ENCODE peak calls at places on chromosome 5, in four cellular contexts. O is HepG2, I is WTC11, T is SK-N-SH. Y is an unnamed sample.

GRCh38 chr5:12292610-12293204 is 388.5 kb upstream of the CTNND2 start:
- DNase-seq in I (no peak), O (no peak), T (no peak), Y (peak)

GRCh38 chr5:180644129-180644824 is 5.1 kb downstream of the FLT4 start:
- DNase-seq in I (no peak), O (no peak), T (peak), Y (no peak)

GRCh38 chr5:51386916-51387853 is 3.9 kb downstream of the ISL1 start:
- DNase-seq in I (peak), O (no peak), T (peak), Y (no peak)

GRCh38 chr5:90092734-90093133 is 316.8 kb downstream of the CETN3 start:
- DNase-seq in O (no peak), I (no peak), T (no peak), Y (no peak)

GRCh38 chr5:172858990-172859811 is 25.1 kb downstream of the ERGIC1 start:
- DNase-seq in O (peak), T (no peak), I (no peak), Y (no peak)

GRCh38 chr5:8676731-8677130 is 807.8 kb downstream of the MTRR start:
- DNase-seq in O (no peak), I (no peak), T (no peak), Y (no peak)

GRCh38 chr5:173804579-173804978 is 83.6 kb upstream of the CPEB4 start:
- DNase-seq in O (no peak), T (no peak), I (no peak), Y (no peak)

GRCh38 chr5:122584411-122585110 is 190.3 kb upstream of the SNX2 start:
- DNase-seq in I (no peak), T (no peak), O (no peak), Y (no peak)

GRCh38 chr5:51286046-51286445 is 97.2 kb upstream of the ISL1 start:
- DNase-seq in T (no peak), O (no peak), I (no peak), Y (no peak)

GRCh38 chr5:107129051-107129450 is 541.7 kb downstream of the EFNA5 start:
- DNase-seq in I (no peak), T (no peak), O (no peak), Y (no peak)

GRCh38 chr5:172492991-172493390 is 38.7 kb upstream of the SH3PXD2B start:
- DNase-seq in I (no peak), T (no peak), O (no peak), Y (no peak)

GRCh38 chr5:15737882-15738677 is 238.1 kb downstream of the FBXL7 start:
- DNase-seq in O (no peak), T (no peak), I (no peak), Y (no peak)

GRCh38 chr5:37005946-37006540 is 129.5 kb downstream of the NIPBL start:
- DNase-seq in I (no peak), O (peak), T (peak), Y (peak)

GRCh38 chr5:42074353-42074752 is 149.3 kb downstream of the FBXO4 start:
- DNase-seq in O (peak), I (no peak), T (no peak), Y (no peak)

GRCh38 chr5:77957-78804 is 13.8 kb upstream of the PLEKHG4B start:
- DNase-seq in T (peak), I (no peak), O (peak), Y (peak)

GRCh38 chr5:128842241-128842640 is 123.0 kb upstream of the SLC27A6 start:
- DNase-seq in T (no peak), O (no peak), I (no peak), Y (no peak)

GRCh38 chr5:80254767-80255424 is 952 bp downstream of the SERINC5 start:
- DNase-seq in T (peak), I (no peak), O (no peak), Y (no peak)

GRCh38 chr5:67493676-67494075 is 297.1 kb upstream of the CD180 start:
- DNase-seq in O (peak), I (peak), T (peak), Y (peak)

GRCh38 chr5:58149345-58149744 is 310.5 kb downstream of the PLK2 start:
- DNase-seq in I (no peak), O (no peak), T (no peak), Y (no peak)

GRCh38 chr5:110768138-110768845 is 29.5 kb downstream of the SLC25A46 start:
- DNase-seq in O (no peak), I (no peak), T (no peak), Y (no peak)

GRCh38 chr5:181051841-181052525 is 11.9 kb downstream of the BTNL9 start:
- DNase-seq in I (peak), O (no peak), T (no peak), Y (no peak)

GRCh38 chr5:116756531-116756930 is 181.9 kb upstream of the SEMA6A start:
- DNase-seq in T (no peak), O (no peak), I (no peak), Y (peak)

GRCh38 chr5:61280205-61280604 is 51.9 kb upstream of the ZSWIM6 start:
- DNase-seq in I (no peak), O (no peak), T (no peak), Y (no peak)

GRCh38 chr5:14870347-14871083 is 1.1 kb downstream of the ANKH start:
- DNase-seq in O (no peak), T (peak), I (no peak), Y (no peak)

GRCh38 chr5:62828757-62829156 is 250.1 kb downstream of the LRRC70 start:
- DNase-seq in T (no peak), O (no peak), I (no peak), Y (no peak)

GRCh38 chr5:98614341-98614740 is 159.1 kb upstream of the RGMB start:
- DNase-seq in O (no peak), T (no peak), I (no peak), Y (no peak)

GRCh38 chr5:91535508-91535907 is 152.4 kb upstream of the ARRDC3 start:
- DNase-seq in O (no peak), T (no peak), I (no peak), Y (no peak)

GRCh38 chr5:36877667-36878420 is 1.3 kb downstream of the NIPBL start:
- DNase-seq in O (peak), I (no peak), T (peak), Y (peak)

GRCh38 chr5:172875372-172876279 is 41.6 kb downstream of the ERGIC1 start:
- DNase-seq in I (no peak), O (no peak), T (peak), Y (no peak)

GRCh38 chr5:43204958-43205357 is 12.9 kb downstream of the NIM1K start:
- DNase-seq in O (no peak), I (no peak), T (no peak), Y (no peak)

GRCh38 chr5:97494465-97494864 is 311.4 kb upstream of the RIOK2 start:
- DNase-seq in T (no peak), I (no peak), O (no peak), Y (no peak)

GRCh38 chr5:73690015-73690414 is 64.0 kb downstream of the ARHGEF28 start:
- DNase-seq in O (no peak), T (no peak), I (no peak), Y (no peak)

GRCh38 chr5:115372121-115372520 is 75.7 kb upstream of the CCDC112 start:
- DNase-seq in I (no peak), O (no peak), T (no peak), Y (no peak)

GRCh38 chr5:13994606-13995336 is 50.3 kb upstream of the DNAH5 start:
- DNase-seq in O (no peak), T (no peak), I (no peak), Y (no peak)

DNA sequence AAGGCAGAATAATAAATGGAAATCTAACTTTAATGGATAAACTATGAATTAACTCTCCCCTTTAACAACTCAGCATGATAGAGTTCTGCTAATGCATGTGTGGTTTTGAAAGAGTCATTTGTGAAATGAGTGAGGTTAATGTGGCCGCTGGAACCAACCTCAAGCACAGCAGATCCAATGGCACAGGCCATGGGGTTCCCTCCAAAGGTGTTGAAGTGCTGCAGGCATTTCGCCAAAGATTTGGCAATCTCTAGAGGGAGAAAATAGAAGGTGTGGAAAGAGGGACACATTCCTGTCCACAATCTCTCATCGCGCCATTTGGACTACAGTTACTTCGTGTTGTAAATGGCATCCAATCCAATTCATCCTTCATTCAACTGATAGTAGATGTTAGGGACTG is 35.0 kb downstream of the AGXT2 start:
- DNase-seq in I (no peak), O (no peak), T (no peak), Y (no peak)
- TF ChIP-seq FOXJ3 in I (no peak), O (no peak), T (no peak), Y (no peak)

GRCh38 chr5:137754236-137754960 is at the start of gene HNRNPA0:
- DNase-seq in O (peak), T (peak), I (peak), Y (peak)

GRCh38 chr5:137753986-137754235 is 252 bp downstream of the HNRNPA0 start:
- DNase-seq in T (no peak), I (no peak), O (no peak), Y (no peak)

GRCh38 chr5:137751869-137752491 is 2.2 kb downstream of the HNRNPA0 start:
- DNase-seq in O (peak), I (no peak), T (peak), Y (peak)

GRCh38 chr5:137753227-137753985 is 757 bp downstream of the HNRNPA0 start:
- DNase-seq in T (peak), I (peak), O (no peak), Y (peak)

DNA sequence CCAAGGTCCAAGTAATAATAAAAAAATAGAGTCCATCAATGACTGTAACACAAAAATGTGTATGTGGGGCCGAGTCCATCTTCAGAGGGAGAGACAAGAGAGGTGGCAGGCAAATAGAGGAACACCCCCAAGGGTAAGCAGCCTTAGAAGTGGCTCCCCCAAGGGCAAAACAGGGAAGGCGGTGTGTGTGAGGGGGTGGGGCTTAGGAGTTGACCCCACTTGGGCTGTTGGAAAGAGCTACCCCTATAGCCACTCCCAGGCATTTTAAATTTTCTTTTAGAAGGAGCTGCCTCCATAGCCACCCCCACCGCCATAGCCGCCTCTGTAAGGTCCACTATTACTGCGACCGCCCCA is 1.3 kb downstream of the HNRNPA0 start:
- DNase-seq in T (no peak), I (peak), O (peak), Y (peak)
- TF ChIP-seq FOXJ3 in T (no peak), I (no peak), O (no peak), Y (no peak)

GRCh38 chr5:149161026-149161687 is 19.9 kb downstream of the ABLIM3 start:
- DNase-seq in T (no peak), I (no peak), O (peak), Y (no peak)

GRCh38 chr5:149160291-149160787 is 19.0 kb downstream of the ABLIM3 start:
- DNase-seq in O (no peak), T (no peak), I (no peak), Y (no peak)

GRCh38 chr5:149166591-149167100 is 25.4 kb downstream of the ABLIM3 start:
- DNase-seq in I (no peak), O (no peak), T (no peak), Y (no peak)

GRCh38 chr5:149166128-149166527 is 24.8 kb downstream of the ABLIM3 start:
- DNase-seq in I (no peak), T (no peak), O (no peak), Y (no peak)

GRCh38 chr5:149162401-149163084 is 21.2 kb downstream of the ABLIM3 start:
- DNase-seq in T (no peak), O (peak), I (no peak), Y (no peak)
- TF ChIP-seq FOXJ3 in T (no peak), O (no peak), I (no peak), Y (no peak)

DNA sequence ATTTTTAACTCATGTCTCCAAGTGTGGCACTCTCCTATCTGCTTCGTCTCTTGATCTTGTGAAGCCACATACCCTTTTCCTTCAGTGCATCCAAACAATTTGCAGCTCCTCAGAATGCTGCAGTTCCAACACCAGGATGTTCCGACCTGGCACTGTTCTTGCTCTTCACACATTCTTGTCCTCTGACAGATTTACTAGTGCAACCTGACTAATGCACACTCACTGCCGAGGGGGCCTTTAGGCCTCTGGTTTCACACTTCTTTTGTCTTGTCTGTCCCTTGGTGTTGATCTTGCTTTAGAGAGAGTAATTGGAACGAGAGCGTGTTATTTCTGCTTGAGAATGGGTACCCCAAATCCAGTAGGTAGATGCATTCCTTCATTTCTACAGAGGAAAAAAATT is 15.0 kb downstream of the ARHGAP26 start:
- DNase-seq in T (no peak), I (no peak), O (no peak), Y (no peak)
- TF ChIP-seq FOXJ3 in T (no peak), I (no peak), O (no peak), Y (no peak)

DNA sequence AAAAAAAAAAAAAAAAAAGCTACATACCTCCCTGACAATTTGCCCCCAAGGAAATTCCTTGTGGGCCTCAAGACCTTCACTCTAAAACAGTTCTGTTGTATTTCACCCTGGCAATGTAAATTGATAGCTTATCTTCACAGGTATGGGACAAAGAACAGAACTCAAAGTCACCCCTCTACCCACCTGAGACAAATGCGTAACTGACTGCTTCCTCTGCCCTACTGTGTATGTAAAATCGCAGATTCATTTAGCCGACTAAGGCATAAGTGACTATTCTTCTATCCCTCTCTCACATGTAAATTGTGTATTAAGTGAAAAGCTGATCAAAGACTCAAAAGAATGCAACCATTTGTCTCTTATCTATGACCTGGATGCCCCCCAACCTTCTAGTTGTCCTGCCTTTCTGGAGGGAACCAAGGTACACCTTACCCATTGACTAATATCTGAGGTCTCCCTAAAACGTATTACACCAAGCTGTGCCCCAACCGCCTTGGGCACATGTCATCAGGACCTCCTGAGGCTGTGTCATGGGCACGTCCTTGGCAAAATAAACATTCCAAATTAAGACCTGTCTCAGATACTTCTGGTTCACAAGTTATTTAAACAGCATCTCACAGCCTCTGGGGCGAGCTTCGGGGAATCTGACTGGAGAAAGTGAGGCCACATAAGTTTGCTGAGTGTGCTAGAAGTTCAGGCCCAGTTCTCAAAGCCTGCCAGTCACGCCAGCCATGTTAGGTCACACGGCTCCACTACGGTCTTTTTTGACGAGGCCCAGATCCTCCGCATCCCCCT is 962 bp downstream of the TBCA start:
- DNase-seq in I (no peak), O (peak), T (no peak), Y (no peak)
- TF ChIP-seq FOXJ3 in I (no peak), O (no peak), T (no peak), Y (no peak)

GRCh38 chr5:178348356-178349146 is 115.9 kb upstream of the PHYKPL start:
- DNase-seq in O (no peak), T (peak), I (no peak), Y (no peak)
- TF ChIP-seq FOXJ3 in O (no peak), T (no peak), I (no peak), Y (no peak)

DNA sequence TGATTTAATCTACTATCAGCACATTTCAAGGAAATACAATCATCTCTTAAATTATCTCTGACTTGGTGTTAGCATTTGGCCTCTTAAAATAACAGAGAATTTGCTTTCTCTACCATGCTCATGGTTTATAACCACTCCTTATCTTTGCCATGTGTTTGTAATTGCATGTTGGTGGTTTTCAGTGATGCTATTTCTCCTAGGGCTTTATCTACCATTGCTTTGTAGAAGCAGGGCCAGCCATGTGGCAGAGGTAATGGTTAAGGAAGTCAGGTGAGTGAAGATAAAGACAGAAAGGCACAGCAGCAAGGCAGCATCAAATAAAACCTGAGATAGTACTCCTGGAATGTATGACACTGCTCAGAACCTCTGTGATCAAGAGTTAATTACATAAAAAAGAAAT is 206.2 kb downstream of the FER start:
- DNase-seq in O (no peak), T (no peak), I (no peak), Y (no peak)
- TF ChIP-seq FOXJ3 in O (no peak), T (no peak), I (no peak), Y (no peak)

GRCh38 chr5:2008851-2009629 is 126.3 kb upstream of the IRX4 start:
- DNase-seq in O (no peak), I (no peak), T (no peak), Y (no peak)
- TF ChIP-seq FOXJ3 in O (no peak), I (no peak), T (no peak), Y (no peak)